ENCODE peak calls at places on chromosomes 5 and 9, in seven cellular contexts. W is sigmoid colon; R is hepatocyte; X is activated CD8-positive, alpha-beta T cell treated with anti-CD3 and anti-CD28 coated beads for 36 hours; Z is CD8-positive, alpha-beta T cell; G is AG09319; B is AG10803. S is an unnamed sample.

GRCh38 chr5:76849767-76850291 is at the start of gene S100Z:
- DNase-seq in W (no peak), R (peak; percentile 75), X (peak; percentile 49), Z (peak; percentile 24), G (no peak), B (no peak), S (no peak)

GRCh38 chr9:86093788-86094555 is 5.4 kb downstream of the GOLM1 start:
- DNase-seq in W (no peak), R (peak; percentile 89), X (no peak), Z (no peak), G (no peak), B (no peak), S (no peak)

GRCh38 chr9:77455312-77455927 is 192.7 kb downstream of the GNA14 start:
- DNase-seq in W (no peak), R (peak; percentile 36), X (peak; percentile 62), Z (no peak), G (no peak), B (no peak), S (no peak)

GRCh38 chr9:131583342-131583645 is 38.0 kb downstream of the PRRT1B start:
- DNase-seq in W (no peak), R (no peak), X (no peak), Z (no peak), G (no peak), B (no peak), S (no peak)

GRCh38 chr5:72541501-72542235 is 34.5 kb upstream of the ZNF366 start:
- DNase-seq in W (no peak), R (no peak), X (no peak), Z (no peak), G (no peak), B (no peak), S (no peak)

GRCh38 chr5:96595300-96596090 is 66.7 kb upstream of the CAST start:
- DNase-seq in W (no peak), R (no peak), X (peak; percentile 28), Z (no peak), G (no peak), B (no peak), S (no peak)

GRCh38 chr9:35553670-35554543 is 51.2 kb upstream of the TESK1 start:
- DNase-seq in W (peak; percentile 92), R (peak; percentile 86), X (peak; percentile 63), Z (no peak), G (peak; percentile 57), B (peak; percentile 83), S (peak; percentile 45)

GRCh38 chr5:176530983-176531901 is 6.0 kb downstream of the RNF44 start:
- DNase-seq in W (peak; percentile 84), R (no peak), X (peak; percentile 65), Z (peak; percentile 28), G (no peak), B (no peak), S (no peak)

GRCh38 chr9:10855847-10856246 is 243.0 kb upstream of the PTPRD start:
- DNase-seq in W (no peak), R (peak; percentile 44), X (no peak), Z (no peak), G (no peak), B (no peak), S (no peak)

GRCh38 chr9:93680445-93681315 is 104.3 kb downstream of the PHF2 start:
- DNase-seq in W (peak; percentile 54), R (no peak), X (no peak), Z (no peak), G (no peak), B (no peak), S (no peak)

GRCh38 chr9:87674565-87675299 is 51.2 kb upstream of the CTSL start:
- DNase-seq in W (no peak), R (peak; percentile 31), X (no peak), Z (no peak), G (no peak), B (no peak), S (no peak)

GRCh38 chr5:29878599-29878998 is 1314.9 kb upstream of the CDH6 start:
- DNase-seq in W (no peak), R (no peak), X (no peak), Z (no peak), G (no peak), B (no peak), S (no peak)

GRCh38 chr9:19085295-19085694 is 17.4 kb downstream of the HAUS6 start:
- DNase-seq in W (no peak), R (peak; percentile 16), X (no peak), Z (no peak), G (no peak), B (peak; percentile 27), S (no peak)

GRCh38 chr9:24939099-24939850 is 393.6 kb upstream of the IZUMO3 start:
- DNase-seq in W (no peak), R (no peak), X (no peak), Z (no peak), G (no peak), B (no peak), S (no peak)

GRCh38 chr5:80026841-80027240 is 8.3 kb upstream of the THBS4 start:
- DNase-seq in W (no peak), R (no peak), X (no peak), Z (no peak), G (no peak), B (no peak), S (no peak)

GRCh38 chr5:13251623-13252367 is 692.7 kb downstream of the DNAH5 start:
- DNase-seq in W (no peak), R (peak; percentile 16), X (no peak), Z (no peak), G (no peak), B (no peak), S (no peak)

GRCh38 chr9:96487949-96488348 is 38.0 kb downstream of the HABP4 start:
- DNase-seq in W (no peak), R (no peak), X (no peak), Z (no peak), G (no peak), B (peak; percentile 73), S (no peak)

GRCh38 chr9:121815556-121816448 is 164.4 kb downstream of the DAB2IP start:
- DNase-seq in W (no peak), R (no peak), X (no peak), Z (no peak), G (no peak), B (no peak), S (no peak)

GRCh38 chr9:126419475-126419874 is 92.8 kb downstream of the MVB12B start:
- DNase-seq in W (no peak), R (no peak), X (no peak), Z (no peak), G (no peak), B (no peak), S (no peak)

GRCh38 chr5:171895076-171895475 is 109.5 kb downstream of the SMIM23 start:
- DNase-seq in W (no peak), R (no peak), X (no peak), Z (no peak), G (no peak), B (no peak), S (no peak)

GRCh38 chr9:77391834-77392233 is 214.5 kb downstream of the VPS13A start:
- DNase-seq in W (no peak), R (no peak), X (no peak), Z (no peak), G (no peak), B (no peak), S (no peak)

GRCh38 chr9:131654857-131655577 is 84.9 kb downstream of the RAPGEF1 start:
- DNase-seq in W (no peak), R (peak; percentile 75), X (no peak), Z (no peak), G (no peak), B (no peak), S (no peak)

GRCh38 chr5:80591352-80591751 is 21.3 kb upstream of the ANKRD34B start:
- DNase-seq in W (no peak), R (no peak), X (no peak), Z (no peak), G (no peak), B (no peak), S (no peak)

GRCh38 chr5:109614316-109614715 is 75.4 kb upstream of the MAN2A1 start:
- DNase-seq in W (no peak), R (no peak), X (no peak), Z (no peak), G (no peak), B (no peak), S (no peak)

GRCh38 chr9:12794024-12794799 is 19.4 kb downstream of the LURAP1L start:
- DNase-seq in W (no peak), R (peak; percentile 24), X (no peak), Z (no peak), G (peak; percentile 58), B (peak; percentile 74), S (no peak)

GRCh38 chr5:137605377-137605776 is 106.3 kb upstream of the SPOCK1 start:
- DNase-seq in W (no peak), R (no peak), X (no peak), Z (no peak), G (no peak), B (peak; percentile 32), S (no peak)

GRCh38 chr9:105901514-105902109 is 207.3 kb downstream of the TMEM38B start:
- DNase-seq in W (no peak), R (peak; percentile 87), X (peak; percentile 8), Z (no peak), G (no peak), B (peak; percentile 17), S (no peak)
- TF ChIP-seq CTCF in W (peak; percentile 34), R (peak; percentile 89), X (peak; percentile 41), Z (no peak), G (no peak), B (peak; percentile 48), S (peak; percentile 16)

GRCh38 chr5:8686707-8687106 is 817.8 kb downstream of the MTRR start:
- DNase-seq in W (no peak), R (no peak), X (no peak), Z (no peak), G (no peak), B (peak; percentile 67), S (peak; percentile 20)
- TF ChIP-seq CTCF in W (no peak), R (no peak), X (no peak), Z (no peak), G (no peak), B (no peak), S (no peak)

GRCh38 chr5:151684690-151685361 is 1.9 kb downstream of the SPARC start:
- DNase-seq in W (peak; percentile 87), R (peak; percentile 94), X (no peak), Z (no peak), G (peak; percentile 96), B (peak; percentile 97), S (peak; percentile 96)
- TF ChIP-seq CTCF in W (no peak), R (peak; percentile 37), X (no peak), Z (no peak), G (peak; percentile 39), B (peak; percentile 60), S (peak; percentile 49)

DNA sequence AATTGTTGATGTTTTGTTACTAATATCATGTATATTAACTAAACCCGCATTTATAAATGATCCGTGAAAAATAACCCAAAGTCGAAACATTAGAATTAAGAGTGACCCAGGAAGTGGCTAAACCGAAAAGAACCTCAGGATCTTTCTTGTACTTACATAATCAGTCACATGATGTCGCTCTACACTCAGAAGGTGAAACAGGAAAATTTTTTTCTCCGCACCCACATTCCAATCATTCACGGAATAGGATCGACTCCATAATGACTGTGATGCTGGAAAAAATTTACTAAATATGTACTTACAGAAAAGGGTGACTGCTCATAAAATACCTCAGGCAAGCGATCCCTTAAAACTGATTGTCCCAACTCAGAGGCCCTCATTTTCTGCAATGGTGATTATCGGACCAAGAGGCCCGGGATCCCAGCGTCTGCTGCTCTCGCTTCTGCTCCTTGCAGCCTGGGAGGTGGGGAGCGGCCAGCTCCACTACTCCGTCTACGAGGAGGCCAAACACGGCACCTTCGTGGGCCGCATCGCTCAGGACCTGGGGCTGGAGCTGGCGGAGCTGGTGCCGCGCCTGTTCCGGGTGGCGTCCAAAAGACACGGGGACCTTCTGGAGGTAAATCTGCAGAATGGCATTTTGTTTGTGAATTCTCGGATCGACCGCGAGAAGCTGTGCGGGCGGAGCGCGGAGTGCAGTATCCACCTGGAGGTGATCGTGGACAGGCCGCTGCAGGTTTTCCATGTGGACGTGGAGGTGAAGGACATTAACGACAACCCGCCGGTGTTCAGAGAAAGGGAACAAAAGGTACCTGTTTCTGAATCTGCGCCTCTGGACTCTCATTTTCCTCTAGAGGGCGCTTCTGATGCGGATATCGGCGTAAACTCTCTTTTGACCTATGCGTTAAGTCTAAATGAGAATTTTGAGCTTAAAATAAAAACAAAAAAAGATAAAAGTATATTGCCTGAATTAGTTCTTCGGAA is at the start of gene PCDHA12:
- DNase-seq in W (no peak), R (peak; percentile 80), X (no peak), Z (no peak), G (no peak), B (no peak), S (no peak)
- TF ChIP-seq CTCF in W (no peak), R (peak; percentile 66), X (no peak), Z (no peak), G (no peak), B (no peak), S (no peak)

S was measured in AG09309.